ENCODE peak calls at places on chromosome 12, in five cellular contexts. N is CMK, X is H1, P is nephron progenitor cell, R is nucleus accumbens. Y is an unnamed sample.

GRCh38 chr12:83767723-83768122 is 1081.0 kb downstream of the TMTC2 start:
- DNase-seq in N (no peak), X (no peak), P (no peak), R (no peak), Y (no peak)

GRCh38 chr12:3436496-3437060 is 54.4 kb upstream of the PRMT8 start:
- DNase-seq in N (no peak), X (no peak), P (no peak), R (no peak), Y (no peak)

GRCh38 chr12:32454866-32455265 is 55.5 kb downstream of the FGD4 start:
- DNase-seq in N (no peak), X (no peak), P (no peak), R (no peak), Y (no peak)

GRCh38 chr12:120814203-120814902 is 88.7 kb downstream of the ACADS start:
- DNase-seq in N (no peak), X (no peak), P (no peak), R (no peak), Y (no peak)

GRCh38 chr12:45282411-45282810 is 66.5 kb downstream of the ANO6 start:
- DNase-seq in N (no peak), X (no peak), P (no peak), R (no peak), Y (no peak)

GRCh38 chr12:50621435-50622304 is 116.9 kb downstream of the DIP2B start:
- DNase-seq in N (no peak), X (no peak), P (no peak), R (no peak), Y (no peak)

GRCh38 chr12:33546004-33546403 is 106.4 kb upstream of the SYT10 start:
- DNase-seq in N (no peak), X (no peak), P (no peak), R (no peak), Y (no peak)

GRCh38 chr12:121400332-121401139 is 618 bp downstream of the RNF34 start:
- DNase-seq in N (no peak), X (no peak), P (peak; percentile 55), R (no peak), Y (peak; percentile 38)

GRCh38 chr12:88083634-88084033 is 54.4 kb upstream of the C12orf50 start:
- DNase-seq in N (no peak), X (no peak), P (no peak), R (no peak), Y (no peak)

GRCh38 chr12:15574353-15574752 is 214.8 kb downstream of the EPS8 start:
- DNase-seq in N (no peak), X (no peak), P (no peak), R (no peak), Y (no peak)

Y was measured in HEK293T.